ENCODE peak calls at places on chromosomes 16 and 17, in six cellular contexts. E is upper lobe of right lung, V is gastrocnemius medialis, P is spleen, Q is stomach, F is cardiac muscle cell. Z is an unnamed sample.

GRCh38 chr17:33124185-33124584 is 132.5 kb downstream of the SPACA3 start:
- DNase-seq in E (no peak), V (no peak), P (no peak), Q (no peak), F (no peak), Z (no peak)

GRCh38 chr17:17493249-17493985 is 2.8 kb downstream of the RASD1 start:
- DNase-seq in E (peak), V (peak), P (peak), Q (peak), F (no peak), Z (no peak)

GRCh38 chr16:1839554-1839953 is 12.5 kb downstream of the FAHD1 start:
- DNase-seq in E (no peak), V (no peak), P (no peak), Q (no peak), F (no peak), Z (no peak)

GRCh38 chr17:80987941-80988461 is 3.6 kb upstream of the CHMP6 start:
- DNase-seq in E (peak), V (peak), P (peak), Q (no peak), F (no peak), Z (peak)

GRCh38 chr17:53061446-53061845 is 761.3 kb upstream of the KIF2B start:
- DNase-seq in E (no peak), V (no peak), P (no peak), Q (no peak), F (no peak), Z (no peak)

GRCh38 chr17:48025904-48026502 is 11.6 kb downstream of the COPZ2 start:
- DNase-seq in E (no peak), V (no peak), P (no peak), Q (no peak), F (no peak), Z (peak)

GRCh38 chr17:11644265-11645212 is 46.3 kb downstream of the DNAH9 start:
- DNase-seq in E (peak), V (peak), P (no peak), Q (peak), F (peak), Z (peak)

GRCh38 chr16:55248494-55248893 is 75.5 kb upstream of the IRX6 start:
- DNase-seq in E (no peak), V (no peak), P (no peak), Q (no peak), F (peak), Z (no peak)

GRCh38 chr17:35743911-35744328 is 9.1 kb downstream of the GAS2L2 start:
- DNase-seq in E (no peak), V (no peak), P (no peak), Q (no peak), F (peak), Z (no peak)

GRCh38 chr17:12113156-12113555 is 92.5 kb downstream of the MAP2K4 start:
- DNase-seq in E (no peak), V (no peak), P (no peak), Q (no peak), F (no peak), Z (no peak)

GRCh38 chr17:8185580-8186445 is 4.2 kb downstream of the BORCS6 start:
- DNase-seq in E (peak), V (peak), P (peak), Q (peak), F (peak), Z (peak)

DNA sequence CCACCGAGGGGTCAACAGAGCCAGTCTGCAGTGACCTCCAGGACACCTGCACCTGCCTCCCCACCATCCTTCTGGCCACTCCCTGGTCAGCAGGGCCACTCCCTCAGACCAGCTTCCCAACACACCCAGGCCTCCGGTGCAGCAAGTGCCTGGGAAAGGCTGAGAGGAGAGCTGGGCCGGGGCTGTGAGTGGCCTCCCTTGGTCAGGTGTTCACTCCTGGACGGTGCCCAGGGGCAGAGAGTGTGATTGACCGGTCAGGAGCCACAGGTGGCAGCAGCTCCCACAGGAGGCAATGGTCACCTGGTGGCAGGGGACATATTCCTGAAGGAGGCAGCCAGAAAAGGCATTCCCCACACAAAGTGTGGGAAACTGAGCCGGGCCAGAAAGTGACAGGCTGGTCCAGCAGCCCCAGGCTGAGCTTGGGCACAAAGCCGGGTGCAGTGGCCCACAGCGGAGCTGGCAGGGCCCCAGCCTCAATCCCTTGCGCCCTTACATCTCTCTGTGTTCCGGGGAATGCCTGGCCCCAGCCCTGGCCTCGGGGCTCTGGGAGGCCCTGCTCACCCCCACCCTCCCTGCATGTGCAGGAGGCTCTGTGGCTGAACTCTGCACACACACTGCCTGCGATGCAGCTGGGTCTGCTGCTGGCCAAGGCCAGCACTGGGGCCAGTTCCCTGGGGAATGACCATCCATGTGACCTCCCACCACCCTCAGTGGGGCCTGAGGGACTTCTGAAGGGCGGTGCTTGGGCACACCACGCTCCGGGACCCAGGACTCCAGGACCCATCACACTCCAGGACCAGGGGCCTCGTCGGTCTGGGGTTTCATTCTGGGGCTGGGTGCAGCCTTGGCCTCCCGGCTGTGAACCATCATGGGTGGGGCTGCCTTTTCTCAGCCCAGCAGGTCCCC is 1.2 kb upstream of the C17orf99 start:
- DNase-seq in E (peak), V (no peak), P (peak), Q (peak), F (no peak), Z (peak)
- H3K27ac ChIP-seq in E (peak), V (no peak), P (peak), Q (peak), F (peak), Z (peak)

GRCh38 chr17:74972973-74973328 is 392 bp upstream of the HID1 start:
- DNase-seq in E (no peak), V (no peak), P (no peak), Q (no peak), F (no peak), Z (no peak)

GRCh38 chr17:74972107-74972972 is at the start of gene HID1:
- DNase-seq in E (peak), V (no peak), P (peak), Q (peak), F (peak), Z (peak)

GRCh38 chr17:74970395-74970794 is 2.2 kb downstream of the HID1 start:
- DNase-seq in E (no peak), V (no peak), P (no peak), Q (no peak), F (no peak), Z (no peak)

GRCh38 chr17:74971069-74971841 is 1.3 kb downstream of the HID1 start:
- DNase-seq in E (no peak), V (no peak), P (no peak), Q (no peak), F (peak), Z (no peak)

GRCh38 chr17:74971842-74972106 is 785 bp downstream of the HID1 start:
- DNase-seq in E (no peak), V (no peak), P (no peak), Q (no peak), F (no peak), Z (no peak)
- H3K27ac ChIP-seq in E (peak), V (no peak), P (peak), Q (peak), F (no peak), Z (peak)

DNA sequence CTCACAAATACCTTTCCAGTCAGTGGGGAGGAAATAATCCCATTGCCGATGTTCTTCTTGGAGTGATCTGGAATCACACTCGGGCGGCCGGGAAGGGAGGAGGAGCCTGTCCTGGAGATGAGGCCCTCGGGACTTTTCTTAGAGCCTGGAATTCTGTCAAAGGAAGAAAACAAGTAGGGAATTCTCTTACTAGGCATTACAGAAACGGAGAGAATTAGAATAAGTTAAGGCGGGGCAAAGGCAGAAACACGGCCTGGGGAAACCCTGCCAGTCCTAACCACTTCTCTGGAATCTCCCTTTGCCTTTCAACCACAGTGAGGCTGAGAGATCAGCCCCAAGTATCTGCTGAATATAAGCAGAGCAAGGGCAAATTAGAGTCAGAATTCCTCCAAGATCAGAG is 27.8 kb downstream of the USP36 start:
- DNase-seq in E (no peak), V (no peak), P (peak), Q (no peak), F (no peak), Z (no peak)
- H3K27ac ChIP-seq in E (no peak), V (no peak), P (no peak), Q (no peak), F (no peak), Z (peak)

DNA sequence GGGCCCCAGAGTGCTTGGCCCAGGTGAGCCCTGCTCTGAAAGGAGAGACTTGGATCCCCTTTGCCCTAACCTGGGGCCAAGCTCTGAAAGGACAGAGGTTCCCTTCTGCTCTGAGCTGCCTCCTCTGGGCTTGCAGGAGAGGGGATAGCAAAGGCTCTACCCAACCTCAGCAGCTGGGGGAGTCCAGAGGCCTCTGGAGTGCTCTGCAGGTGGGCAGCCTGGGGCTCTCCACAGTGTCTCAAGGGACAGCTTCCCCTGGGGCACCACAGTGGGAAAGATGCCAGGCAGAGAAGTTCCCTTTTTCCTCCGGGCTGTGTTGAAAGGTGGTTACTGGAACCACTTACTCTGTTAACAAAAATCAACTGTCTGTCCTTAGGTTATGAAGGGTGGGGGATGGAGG is 48.2 kb upstream of the MGAT5B start:
- DNase-seq in E (no peak), V (no peak), P (no peak), Q (no peak), F (no peak), Z (no peak)
- H3K27ac ChIP-seq in E (no peak), V (no peak), P (no peak), Q (no peak), F (no peak), Z (no peak)

GRCh38 chr17:31842416-31843381 is 16.3 kb downstream of the COPRS start:
- DNase-seq in E (peak), V (peak), P (peak), Q (peak), F (peak), Z (peak)
- H3K27ac ChIP-seq in E (peak), V (peak), P (no peak), Q (peak), F (no peak), Z (peak)

DNA sequence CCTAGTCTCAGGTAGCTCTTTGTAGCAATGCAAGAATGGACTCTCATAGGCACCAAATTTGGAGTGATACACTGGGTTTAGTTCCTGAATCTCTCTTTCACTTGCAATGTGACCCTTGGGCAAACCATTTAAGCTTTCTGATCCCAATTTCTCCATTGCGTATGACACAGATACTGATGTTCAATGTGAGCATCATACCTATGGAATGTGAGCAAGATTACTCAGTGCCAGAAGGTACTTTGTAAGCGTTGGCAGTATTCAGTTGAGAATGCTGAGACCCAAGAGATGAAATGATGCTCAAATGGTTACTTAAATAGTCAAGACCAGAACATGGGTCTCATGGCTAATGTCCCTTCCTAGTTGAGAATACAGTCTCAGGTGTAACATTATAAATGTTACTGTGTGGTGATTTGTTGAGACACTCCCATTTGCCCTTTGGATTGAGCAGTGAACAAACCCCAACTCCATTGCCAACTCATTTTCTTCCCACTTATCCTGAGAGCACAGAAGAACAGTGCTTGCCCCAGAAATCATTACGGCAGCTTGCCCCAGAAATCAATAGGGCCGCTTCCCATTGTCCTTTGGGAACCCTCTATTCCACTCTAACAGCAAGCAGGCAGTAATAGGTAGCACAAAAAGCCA is 134.1 kb downstream of the SOX9 start:
- DNase-seq in E (no peak), V (no peak), P (no peak), Q (no peak), F (no peak), Z (no peak)
- H3K27ac ChIP-seq in E (no peak), V (no peak), P (no peak), Q (no peak), F (no peak), Z (no peak)

GRCh38 chr17:45896803-45897693 is 2.7 kb downstream of the MAPT start:
- DNase-seq in E (no peak), V (no peak), P (no peak), Q (no peak), F (no peak), Z (no peak)

GRCh38 chr17:45894022-45894784 is at the start of gene MAPT:
- DNase-seq in E (peak), V (peak), P (peak), Q (peak), F (peak), Z (peak)

GRCh38 chr17:45895969-45896793 is 1.8 kb downstream of the MAPT start:
- DNase-seq in E (no peak), V (peak), P (no peak), Q (no peak), F (no peak), Z (no peak)

GRCh38 chr17:45893725-45894021 is 681 bp upstream of the MAPT start:
- DNase-seq in E (no peak), V (no peak), P (no peak), Q (no peak), F (no peak), Z (no peak)

GRCh38 chr17:45895304-45895968 is 1.1 kb downstream of the MAPT start:
- DNase-seq in E (no peak), V (peak), P (no peak), Q (no peak), F (peak), Z (no peak)
- H3K27ac ChIP-seq in E (no peak), V (peak), P (no peak), Q (no peak), F (no peak), Z (no peak)

Z was measured in body of pancreas.